ENCODE peak calls at places on chromosomes 7 and 10, in four cellular contexts. E is heart left ventricle, Q is MM.1S, X is A549. U is an unnamed sample.

GRCh38 chr7:28330384-28331070 is 81.8 kb upstream of the CREB5 start:
- DNase-seq in X (no peak), Q (peak; percentile 45), E (no peak), U (no peak)

GRCh38 chr10:126400641-126401040 is 12.4 kb upstream of the ADAM12 start:
- DNase-seq in X (no peak), Q (no peak), E (no peak), U (no peak)

GRCh38 chr7:158955146-158955870 is 99.0 kb downstream of the DYNC2I1 start:
- DNase-seq in Q (no peak), E (no peak), X (no peak), U (no peak)

GRCh38 chr7:151945224-151945623 is 11.0 kb upstream of the GALNTL5 start:
- DNase-seq in X (no peak), E (no peak), Q (no peak), U (no peak)

GRCh38 chr10:95445223-95445836 is 115.8 kb downstream of the SORBS1 start:
- DNase-seq in E (peak; percentile 88), X (peak; percentile 42), Q (no peak), U (no peak)

GRCh38 chr10:48595533-48595932 is 9.3 kb downstream of the ARHGAP22 start:
- DNase-seq in E (no peak), Q (no peak), X (no peak), U (no peak)

GRCh38 chr7:22885824-22886255 is 63.2 kb upstream of the TOMM7 start:
- DNase-seq in Q (peak; percentile 72), X (no peak), E (no peak), U (peak; percentile 84)

GRCh38 chr10:68303849-68304412 is 27.9 kb upstream of the HNRNPH3 start:
- DNase-seq in X (no peak), E (no peak), Q (no peak), U (no peak)

GRCh38 chr7:35993113-35993512 is 159.9 kb upstream of the EEPD1 start:
- DNase-seq in Q (no peak), E (no peak), X (peak; percentile 64), U (no peak)
- H3K4me3 ChIP-seq in Q (no peak overlapping the region), E (no peak overlapping the region), X (no peak overlapping the region), U (no peak overlapping the region)

DNA sequence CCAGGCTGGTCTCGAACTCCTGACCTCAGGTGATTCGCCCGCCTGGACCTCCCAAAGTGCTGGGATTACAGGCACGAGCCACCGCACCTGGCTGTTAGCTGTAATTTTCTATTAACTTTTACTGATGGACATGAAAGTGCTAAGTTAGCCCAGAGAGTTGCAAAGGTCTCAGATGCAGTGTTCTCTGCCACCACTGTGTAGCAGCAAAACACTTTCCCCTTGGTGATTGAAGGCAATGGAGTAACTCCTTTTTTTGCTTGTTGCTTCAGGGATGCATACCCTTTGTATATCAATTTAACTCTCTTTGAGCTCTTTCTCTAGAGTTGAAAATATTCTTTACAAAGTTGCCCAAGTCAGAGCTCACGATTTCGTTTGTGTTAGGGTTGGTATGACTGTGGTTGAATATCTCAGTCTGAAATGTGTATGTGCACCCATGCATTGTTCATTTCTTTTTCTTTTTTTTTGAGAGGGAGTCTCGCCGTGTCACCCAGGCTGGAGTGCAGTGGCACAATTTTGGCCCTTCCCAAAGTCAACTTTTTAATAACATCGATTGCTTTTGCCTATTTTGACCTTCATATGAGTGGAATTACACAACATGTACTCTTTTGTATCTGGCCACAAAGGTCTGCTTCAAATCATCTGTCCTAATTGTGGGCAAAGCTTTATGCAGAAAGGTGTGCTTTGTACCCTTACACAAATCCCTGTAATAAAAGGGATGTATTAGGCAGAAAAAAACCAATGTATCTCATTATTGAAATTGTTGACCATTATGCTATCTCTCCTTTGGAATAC is 52.6 kb downstream of the GTF2I start:
- DNase-seq in E (no peak), X (peak; percentile 38), Q (no peak), U (no peak)
- TF ChIP-seq CTCF in E (no peak), X (no peak), Q (no peak), U (peak; percentile 32)

DNA sequence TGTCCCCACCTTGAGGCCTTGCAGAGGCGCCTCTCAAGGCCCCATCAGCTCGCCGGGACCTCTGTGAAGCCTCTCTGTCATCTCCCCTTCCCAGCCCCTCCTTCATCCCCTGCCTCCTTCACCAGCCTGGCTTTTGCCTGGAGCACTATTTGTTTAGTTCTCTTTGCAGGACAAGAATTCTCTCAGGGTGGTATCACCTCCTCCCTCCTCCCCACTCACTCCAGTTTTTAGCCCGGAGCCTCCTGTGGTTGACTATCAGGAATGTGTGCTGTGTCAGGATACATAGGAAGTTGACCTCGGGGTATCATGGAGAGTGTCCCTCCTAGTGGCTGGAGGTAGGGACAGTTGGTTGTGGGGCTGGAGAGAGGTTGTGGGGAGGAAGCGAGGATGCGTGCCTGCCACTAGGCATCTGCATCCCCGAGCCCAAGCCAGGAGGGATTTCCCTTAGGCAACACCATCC is 89.8 kb upstream of the ANLN start:
- DNase-seq in Q (no peak), E (no peak), X (no peak), U (no peak)
- H3K4me3 ChIP-seq in Q (no peak overlapping the region), E (no peak overlapping the region), X (no peak overlapping the region), U (no peak overlapping the region)

DNA sequence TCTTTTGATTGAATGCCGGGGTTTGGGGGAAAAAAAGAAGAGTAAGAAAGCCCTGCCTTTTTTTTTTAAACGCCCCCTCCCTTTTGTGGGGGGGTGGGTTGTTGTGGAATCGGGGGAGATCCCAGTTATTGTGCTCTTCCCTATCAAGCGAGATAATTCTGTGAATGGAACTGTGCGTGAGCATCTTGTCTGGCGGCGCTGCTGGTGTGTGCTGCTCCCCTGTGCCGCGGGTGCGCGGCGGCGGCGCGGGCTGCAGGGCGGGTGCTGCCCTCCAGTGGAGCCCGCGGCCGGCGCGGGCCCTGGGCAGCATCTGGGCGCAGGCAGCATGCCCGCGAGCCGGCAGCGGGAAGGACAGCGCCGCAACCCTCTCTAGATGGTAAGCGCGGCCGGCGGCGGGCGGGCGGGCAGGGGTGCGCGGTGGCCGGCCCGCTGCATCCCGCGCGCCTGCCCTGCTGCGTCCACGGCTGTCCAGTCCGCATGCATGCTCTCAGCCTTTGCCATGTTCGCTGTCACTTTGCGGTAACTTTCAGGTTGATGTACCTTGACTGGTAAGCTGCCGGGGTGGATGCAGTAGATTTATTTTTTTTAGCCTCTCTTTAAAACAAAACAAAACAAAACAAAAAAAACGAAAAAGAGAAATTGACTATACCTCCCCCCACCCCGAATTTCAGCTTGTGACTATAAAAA is 176.6 kb downstream of the TCF7L2 start:
- DNase-seq in E (peak; percentile 79), Q (no peak), X (peak; percentile 82), U (no peak)
- TF ChIP-seq CTCF in E (peak; percentile 37), Q (no peak), X (peak; percentile 94), U (peak; percentile 33)

DNA sequence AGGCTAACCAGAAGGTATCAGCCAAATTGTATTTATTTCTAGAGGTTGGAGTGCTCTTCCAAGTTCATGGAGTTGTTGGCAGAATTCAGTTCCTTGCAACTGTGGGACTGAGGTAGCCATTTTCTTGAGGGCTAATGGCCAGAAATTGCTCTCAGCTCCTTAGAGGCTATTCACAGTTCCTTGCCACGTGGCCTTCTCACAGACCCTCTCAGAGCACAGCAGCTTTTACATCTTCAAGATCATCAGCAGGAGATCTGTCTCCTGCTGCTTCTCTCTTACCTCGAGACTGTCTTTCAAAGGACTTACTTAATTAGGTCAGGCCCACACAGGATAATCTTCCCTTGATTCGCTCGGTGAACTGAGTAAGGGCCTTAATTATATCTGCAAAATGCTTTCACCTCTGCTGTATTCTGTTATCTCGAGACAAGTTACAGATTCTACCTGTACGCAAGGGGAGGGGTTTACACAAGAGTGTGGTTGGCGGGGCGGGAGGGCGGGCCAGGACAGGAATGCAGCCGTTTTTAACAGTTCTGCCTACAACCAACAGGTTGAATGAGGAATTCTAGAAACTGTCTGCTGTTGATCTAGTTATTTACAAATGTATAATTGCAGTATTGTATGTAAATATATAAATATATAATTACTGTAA is 15.0 kb downstream of the MIOS start:
- DNase-seq in X (no peak), Q (no peak), E (no peak), U (no peak)
- H3K4me3 ChIP-seq in X (no peak overlapping the region), Q (no peak overlapping the region), E (no peak overlapping the region), U (no peak overlapping the region)

GRCh38 chr10:85319150-85319549 is 990.8 kb downstream of the CCSER2 start:
- DNase-seq in Q (no peak), E (no peak), X (peak; percentile 9), U (no peak)

GRCh38 chr10:85315657-85316056 is 987.3 kb downstream of the CCSER2 start:
- DNase-seq in E (no peak), Q (no peak), X (no peak), U (no peak)

GRCh38 chr10:85319826-85320225 is 991.4 kb downstream of the CCSER2 start:
- DNase-seq in Q (no peak), X (no peak), E (peak; percentile 88), U (no peak)

DNA sequence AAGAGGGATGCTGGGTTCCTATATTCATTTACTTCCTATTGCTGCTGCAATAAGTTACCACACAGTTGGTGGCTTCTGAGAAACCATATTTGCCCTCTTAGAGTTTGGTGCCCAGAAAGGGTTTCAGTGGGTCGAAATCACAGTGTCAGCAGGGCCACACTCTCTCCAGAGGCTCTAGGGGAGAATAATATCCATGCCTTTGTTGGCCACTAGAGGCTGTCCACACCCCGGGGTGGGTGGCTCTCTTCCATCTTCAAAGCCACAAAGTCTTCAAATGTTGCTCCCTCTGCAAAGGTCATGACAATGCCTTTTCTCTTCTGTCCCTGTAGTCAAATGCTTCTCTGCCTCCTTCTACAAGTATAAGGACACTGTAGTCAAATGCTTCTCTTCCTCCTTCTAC is 989.4 kb downstream of the CCSER2 start:
- DNase-seq in Q (peak; percentile 8), E (no peak), X (no peak), U (no peak)
- TF ChIP-seq CTCF in Q (no peak), E (no peak), X (no peak), U (peak; percentile 50)

GRCh38 chr7:140423501-140423900 is 19.6 kb downstream of the RAB19 start:
- DNase-seq in Q (no peak), E (no peak), X (no peak), U (no peak)
- H3K4me3 ChIP-seq in Q (no peak overlapping the region), E (no peak overlapping the region), X (no peak overlapping the region), U (no peak overlapping the region)

GRCh38 chr7:38070718-38071117 is 107.3 kb upstream of the STARD3NL start:
- DNase-seq in E (no peak), Q (no peak), X (peak; percentile 34), U (no peak)
- TF ChIP-seq CTCF in E (no peak), Q (peak; percentile 55), X (peak; percentile 44), U (peak; percentile 47)

GRCh38 chr10:61859786-61860185 is 41.7 kb upstream of the ARID5B start:
- DNase-seq in E (no peak), X (no peak), Q (no peak), U (no peak)

GRCh38 chr10:61863981-61864380 is 37.5 kb upstream of the ARID5B start:
- DNase-seq in X (no peak), E (no peak), Q (no peak), U (no peak)

GRCh38 chr10:61855771-61856170 is 45.7 kb upstream of the ARID5B start:
- DNase-seq in X (no peak), Q (no peak), E (no peak), U (no peak)

GRCh38 chr10:61857746-61858145 is 43.8 kb upstream of the ARID5B start:
- DNase-seq in E (no peak), Q (no peak), X (no peak), U (no peak)

GRCh38 chr10:61860964-61861758 is 40.3 kb upstream of the ARID5B start:
- DNase-seq in Q (no peak), E (no peak), X (no peak), U (no peak)
- H3K4me3 ChIP-seq in Q (no peak overlapping the region), E (no peak overlapping the region), X (no peak overlapping the region), U (no peak overlapping the region)

GRCh38 chr10:122307669-122308486 is 36.8 kb downstream of the BTBD16 start:
- DNase-seq in Q (no peak), E (peak; percentile 77), X (peak; percentile 91), U (peak; percentile 18)

GRCh38 chr10:122308487-122309141 is 37.5 kb downstream of the BTBD16 start:
- DNase-seq in E (no peak), X (peak; percentile 51), Q (no peak), U (no peak)

GRCh38 chr10:122311051-122311410 is 39.9 kb downstream of the BTBD16 start:
- DNase-seq in X (no peak), Q (no peak), E (no peak), U (no peak)

GRCh38 chr10:122306744-122307143 is 35.6 kb downstream of the BTBD16 start:
- DNase-seq in X (no peak), Q (no peak), E (no peak), U (no peak)

GRCh38 chr10:122310311-122311050 is 39.4 kb downstream of the BTBD16 start:
- DNase-seq in X (peak; percentile 93), Q (no peak), E (no peak), U (no peak)
- TF ChIP-seq CTCF in X (peak; percentile 11), Q (no peak), E (no peak), U (no peak)